ENCODE peak calls at places on chromosomes 16 and 17, in five cellular contexts. One of them, this sample, is unnamed.
A peak's percentile ranks its signal among the peaks of the same experiment; 100 is the strongest.

GRCh38 chr16:73125860-73126259 is 77.9 kb upstream of the ZFHX3 start:
- DNase-seq in hepatic stellate cell: peak; percentile 56
- DNase-seq in germinal center: no peak
- DNase-seq in stimulated activated CD8-positive, alpha-beta memory T cell treated with anti-CD3 and anti-CD28 coated beads, Interleukin-4, amount 100 ng/mL, for 24 hours: no peak
- DNase-seq in EL: peak; percentile 61
- DNase-seq in this sample: peak; percentile 38

GRCh38 chr17:61009619-61010018 is 332.0 kb downstream of the BCAS3 start:
- DNase-seq in germinal center: no peak
- DNase-seq in EL: peak; percentile 3
- DNase-seq in stimulated activated CD8-positive, alpha-beta memory T cell treated with anti-CD3 and anti-CD28 coated beads, Interleukin-4, amount 100 ng/mL, for 24 hours: no peak
- DNase-seq in hepatic stellate cell: no peak
- DNase-seq in this sample: no peak

GRCh38 chr16:347203-347602 is 5.3 kb downstream of the AXIN1 start:
- DNase-seq in stimulated activated CD8-positive, alpha-beta memory T cell treated with anti-CD3 and anti-CD28 coated beads, Interleukin-4, amount 100 ng/mL, for 24 hours: no peak
- DNase-seq in hepatic stellate cell: no peak
- DNase-seq in EL: no peak
- DNase-seq in germinal center: no peak
- DNase-seq in this sample: no peak

GRCh38 chr17:46991618-46992017 is 12.6 kb upstream of the RPRML start:
- DNase-seq in EL: no peak
- DNase-seq in hepatic stellate cell: no peak
- DNase-seq in germinal center: peak; percentile 40
- DNase-seq in stimulated activated CD8-positive, alpha-beta memory T cell treated with anti-CD3 and anti-CD28 coated beads, Interleukin-4, amount 100 ng/mL, for 24 hours: no peak
- DNase-seq in this sample: no peak

GRCh38 chr16:58426095-58426494 is 33.8 kb downstream of the GINS3 start:
- DNase-seq in germinal center: peak; percentile 36
- DNase-seq in stimulated activated CD8-positive, alpha-beta memory T cell treated with anti-CD3 and anti-CD28 coated beads, Interleukin-4, amount 100 ng/mL, for 24 hours: peak; percentile 19
- DNase-seq in hepatic stellate cell: no peak
- DNase-seq in EL: no peak
- DNase-seq in this sample: no peak

GRCh38 chr17:27242951-27243350 is 51.0 kb upstream of the WSB1 start:
- DNase-seq in stimulated activated CD8-positive, alpha-beta memory T cell treated with anti-CD3 and anti-CD28 coated beads, Interleukin-4, amount 100 ng/mL, for 24 hours: no peak
- DNase-seq in hepatic stellate cell: no peak
- DNase-seq in EL: no peak
- DNase-seq in germinal center: no peak
- DNase-seq in this sample: no peak

GRCh38 chr16:21568502-21569189 is 30.7 kb upstream of the METTL9 start:
- DNase-seq in stimulated activated CD8-positive, alpha-beta memory T cell treated with anti-CD3 and anti-CD28 coated beads, Interleukin-4, amount 100 ng/mL, for 24 hours: no peak
- DNase-seq in germinal center: no peak
- DNase-seq in hepatic stellate cell: no peak
- DNase-seq in EL: no peak
- DNase-seq in this sample: peak; percentile 38

GRCh38 chr17:47203984-47204721 is 5.0 kb upstream of the MYL4 start:
- DNase-seq in hepatic stellate cell: no peak
- DNase-seq in stimulated activated CD8-positive, alpha-beta memory T cell treated with anti-CD3 and anti-CD28 coated beads, Interleukin-4, amount 100 ng/mL, for 24 hours: peak; percentile 20
- DNase-seq in germinal center: no peak
- DNase-seq in EL: peak; percentile 54
- DNase-seq in this sample: peak; percentile 38

GRCh38 chr16:22063888-22064467 is 28.4 kb upstream of the VWA3A start:
- DNase-seq in germinal center: no peak
- DNase-seq in stimulated activated CD8-positive, alpha-beta memory T cell treated with anti-CD3 and anti-CD28 coated beads, Interleukin-4, amount 100 ng/mL, for 24 hours: no peak
- DNase-seq in EL: no peak
- DNase-seq in hepatic stellate cell: no peak
- DNase-seq in this sample: no peak

GRCh38 chr16:85171004-85171808 is 58.9 kb upstream of the CIBAR2 start:
- DNase-seq in hepatic stellate cell: no peak
- DNase-seq in EL: no peak
- DNase-seq in stimulated activated CD8-positive, alpha-beta memory T cell treated with anti-CD3 and anti-CD28 coated beads, Interleukin-4, amount 100 ng/mL, for 24 hours: no peak
- DNase-seq in germinal center: no peak
- DNase-seq in this sample: no peak

GRCh38 chr16:57677622-57678369 is 9.7 kb downstream of the ADGRG3 start:
- DNase-seq in hepatic stellate cell: no peak
- DNase-seq in germinal center: no peak
- DNase-seq in stimulated activated CD8-positive, alpha-beta memory T cell treated with anti-CD3 and anti-CD28 coated beads, Interleukin-4, amount 100 ng/mL, for 24 hours: no peak
- DNase-seq in EL: no peak
- DNase-seq in this sample: no peak

GRCh38 chr17:12492450-12492849 is 173.2 kb upstream of the MYOCD start:
- DNase-seq in germinal center: no peak
- DNase-seq in EL: no peak
- DNase-seq in stimulated activated CD8-positive, alpha-beta memory T cell treated with anti-CD3 and anti-CD28 coated beads, Interleukin-4, amount 100 ng/mL, for 24 hours: no peak
- DNase-seq in hepatic stellate cell: no peak
- DNase-seq in this sample: no peak

GRCh38 chr16:49602201-49603041 is 228.8 kb downstream of the C16orf78 start:
- DNase-seq in germinal center: no peak
- DNase-seq in EL: no peak
- DNase-seq in stimulated activated CD8-positive, alpha-beta memory T cell treated with anti-CD3 and anti-CD28 coated beads, Interleukin-4, amount 100 ng/mL, for 24 hours: no peak
- DNase-seq in hepatic stellate cell: no peak
- DNase-seq in this sample: no peak

GRCh38 chr17:15958484-15958854 is 13.5 kb downstream of the ADORA2B start:
- DNase-seq in hepatic stellate cell: no peak
- DNase-seq in germinal center: no peak
- DNase-seq in EL: no peak
- DNase-seq in stimulated activated CD8-positive, alpha-beta memory T cell treated with anti-CD3 and anti-CD28 coated beads, Interleukin-4, amount 100 ng/mL, for 24 hours: no peak
- DNase-seq in this sample: no peak

GRCh38 chr17:9768381-9768934 is 22.9 kb downstream of the DHRS7C start:
- DNase-seq in germinal center: peak; percentile 23
- DNase-seq in EL: peak; percentile 31
- DNase-seq in hepatic stellate cell: no peak
- DNase-seq in stimulated activated CD8-positive, alpha-beta memory T cell treated with anti-CD3 and anti-CD28 coated beads, Interleukin-4, amount 100 ng/mL, for 24 hours: no peak
- DNase-seq in this sample: peak; percentile 20

GRCh38 chr17:80501739-80502577 is 25.6 kb upstream of the NPTX1 start:
- DNase-seq in EL: peak; percentile 87
- DNase-seq in stimulated activated CD8-positive, alpha-beta memory T cell treated with anti-CD3 and anti-CD28 coated beads, Interleukin-4, amount 100 ng/mL, for 24 hours: no peak
- DNase-seq in germinal center: no peak
- DNase-seq in hepatic stellate cell: peak; percentile 70
- DNase-seq in this sample: peak; percentile 93

GRCh38 chr17:48613862-48614694 is 1.0 kb downstream of the HOXB8 start:
- DNase-seq in hepatic stellate cell: no peak
- DNase-seq in stimulated activated CD8-positive, alpha-beta memory T cell treated with anti-CD3 and anti-CD28 coated beads, Interleukin-4, amount 100 ng/mL, for 24 hours: no peak
- DNase-seq in germinal center: no peak
- DNase-seq in EL: no peak
- DNase-seq in this sample: no peak

GRCh38 chr16:55711959-55712876 is 56.4 kb downstream of the SLC6A2 start:
- DNase-seq in germinal center: peak; percentile 62
- DNase-seq in hepatic stellate cell: peak; percentile 46
- DNase-seq in stimulated activated CD8-positive, alpha-beta memory T cell treated with anti-CD3 and anti-CD28 coated beads, Interleukin-4, amount 100 ng/mL, for 24 hours: peak; percentile 35
- DNase-seq in EL: peak; percentile 44
- DNase-seq in this sample: peak; percentile 29

GRCh38 chr17:77287432-77288068 is 146.8 kb downstream of the SEC14L1 start:
- DNase-seq in EL: peak; percentile 92
- DNase-seq in hepatic stellate cell: peak; percentile 98
- DNase-seq in germinal center: no peak
- DNase-seq in stimulated activated CD8-positive, alpha-beta memory T cell treated with anti-CD3 and anti-CD28 coated beads, Interleukin-4, amount 100 ng/mL, for 24 hours: no peak
- DNase-seq in this sample: peak; percentile 80

GRCh38 chr17:41140360-41141132 is at the start of gene KRTAP4-6:
- DNase-seq in EL: peak; percentile 86
- DNase-seq in stimulated activated CD8-positive, alpha-beta memory T cell treated with anti-CD3 and anti-CD28 coated beads, Interleukin-4, amount 100 ng/mL, for 24 hours: no peak
- DNase-seq in hepatic stellate cell: peak; percentile 35
- DNase-seq in germinal center: no peak
- DNase-seq in this sample: peak; percentile 93

GRCh38 chr17:9818760-9819159 is 3.1 kb downstream of the GSG1L2 start:
- DNase-seq in stimulated activated CD8-positive, alpha-beta memory T cell treated with anti-CD3 and anti-CD28 coated beads, Interleukin-4, amount 100 ng/mL, for 24 hours: no peak
- DNase-seq in germinal center: no peak
- DNase-seq in EL: no peak
- DNase-seq in hepatic stellate cell: no peak
- DNase-seq in this sample: peak; percentile 25

GRCh38 chr17:17156511-17156910 is 49.6 kb downstream of the PLD6 start:
- DNase-seq in EL: peak; percentile 60
- DNase-seq in germinal center: no peak
- DNase-seq in hepatic stellate cell: peak; percentile 43
- DNase-seq in stimulated activated CD8-positive, alpha-beta memory T cell treated with anti-CD3 and anti-CD28 coated beads, Interleukin-4, amount 100 ng/mL, for 24 hours: no peak
- DNase-seq in this sample: peak; percentile 26

GRCh38 chr17:4476512-4477070 is 22.1 kb upstream of the SPNS2 start:
- DNase-seq in stimulated activated CD8-positive, alpha-beta memory T cell treated with anti-CD3 and anti-CD28 coated beads, Interleukin-4, amount 100 ng/mL, for 24 hours: no peak
- DNase-seq in hepatic stellate cell: no peak
- DNase-seq in germinal center: no peak
- DNase-seq in EL: no peak
- DNase-seq in this sample: no peak

GRCh38 chr17:8016632-8017424 is 14.4 kb downstream of the GUCY2D start:
- DNase-seq in stimulated activated CD8-positive, alpha-beta memory T cell treated with anti-CD3 and anti-CD28 coated beads, Interleukin-4, amount 100 ng/mL, for 24 hours: no peak
- DNase-seq in hepatic stellate cell: no peak
- DNase-seq in EL: peak; percentile 55
- DNase-seq in germinal center: peak; percentile 36
- DNase-seq in this sample: no peak

GRCh38 chr17:77423589-77424451 is 283.1 kb downstream of the SEC14L1 start:
- DNase-seq in germinal center: no peak
- DNase-seq in EL: peak; percentile 96
- DNase-seq in hepatic stellate cell: peak; percentile 93
- DNase-seq in stimulated activated CD8-positive, alpha-beta memory T cell treated with anti-CD3 and anti-CD28 coated beads, Interleukin-4, amount 100 ng/mL, for 24 hours: no peak
- DNase-seq in this sample: peak; percentile 90

GRCh38 chr16:24854607-24855171 is 8.9 kb downstream of the SLC5A11 start:
- DNase-seq in EL: no peak
- DNase-seq in stimulated activated CD8-positive, alpha-beta memory T cell treated with anti-CD3 and anti-CD28 coated beads, Interleukin-4, amount 100 ng/mL, for 24 hours: no peak
- DNase-seq in germinal center: no peak
- DNase-seq in hepatic stellate cell: no peak
- DNase-seq in this sample: no peak

GRCh38 chr16:15749371-15749770 is 99.3 kb downstream of the NDE1 start:
- DNase-seq in EL: no peak
- DNase-seq in hepatic stellate cell: no peak
- DNase-seq in stimulated activated CD8-positive, alpha-beta memory T cell treated with anti-CD3 and anti-CD28 coated beads, Interleukin-4, amount 100 ng/mL, for 24 hours: no peak
- DNase-seq in germinal center: no peak
- DNase-seq in this sample: no peak

GRCh38 chr16:73350707-73351452 is 303.0 kb upstream of the ZFHX3 start:
- DNase-seq in stimulated activated CD8-positive, alpha-beta memory T cell treated with anti-CD3 and anti-CD28 coated beads, Interleukin-4, amount 100 ng/mL, for 24 hours: no peak
- DNase-seq in hepatic stellate cell: no peak
- DNase-seq in EL: no peak
- DNase-seq in germinal center: no peak
- DNase-seq in this sample: no peak

GRCh38 chr17:44569459-44569858 is 12.2 kb downstream of the FZD2 start:
- DNase-seq in germinal center: no peak
- DNase-seq in hepatic stellate cell: no peak
- DNase-seq in EL: no peak
- DNase-seq in stimulated activated CD8-positive, alpha-beta memory T cell treated with anti-CD3 and anti-CD28 coated beads, Interleukin-4, amount 100 ng/mL, for 24 hours: no peak
- DNase-seq in this sample: no peak

GRCh38 chr16:89123831-89124100 is 30.1 kb downstream of the ACSF3 start:
- DNase-seq in EL: no peak
- DNase-seq in hepatic stellate cell: no peak
- DNase-seq in germinal center: no peak
- DNase-seq in stimulated activated CD8-positive, alpha-beta memory T cell treated with anti-CD3 and anti-CD28 coated beads, Interleukin-4, amount 100 ng/mL, for 24 hours: no peak
- DNase-seq in this sample: no peak

GRCh38 chr16:3101841-3102470 is 2.9 kb upstream of the ZSCAN10 start:
- DNase-seq in EL: no peak
- DNase-seq in hepatic stellate cell: no peak
- DNase-seq in stimulated activated CD8-positive, alpha-beta memory T cell treated with anti-CD3 and anti-CD28 coated beads, Interleukin-4, amount 100 ng/mL, for 24 hours: no peak
- DNase-seq in germinal center: no peak
- DNase-seq in this sample: no peak

GRCh38 chr16:87343753-87344050 is 26.5 kb upstream of the C16orf95 start:
- DNase-seq in stimulated activated CD8-positive, alpha-beta memory T cell treated with anti-CD3 and anti-CD28 coated beads, Interleukin-4, amount 100 ng/mL, for 24 hours: no peak
- DNase-seq in germinal center: no peak
- DNase-seq in EL: no peak
- DNase-seq in hepatic stellate cell: no peak
- DNase-seq in this sample: no peak

GRCh38 chr16:12449795-12450194 is 353.9 kb downstream of the CPPED1 start:
- DNase-seq in EL: peak; percentile 2
- DNase-seq in germinal center: no peak
- DNase-seq in stimulated activated CD8-positive, alpha-beta memory T cell treated with anti-CD3 and anti-CD28 coated beads, Interleukin-4, amount 100 ng/mL, for 24 hours: no peak
- DNase-seq in hepatic stellate cell: no peak
- DNase-seq in this sample: peak; percentile 74

GRCh38 chr16:84367750-84368320 is 503 bp upstream of the ATP2C2 start:
- DNase-seq in EL: no peak
- DNase-seq in germinal center: no peak
- DNase-seq in stimulated activated CD8-positive, alpha-beta memory T cell treated with anti-CD3 and anti-CD28 coated beads, Interleukin-4, amount 100 ng/mL, for 24 hours: no peak
- DNase-seq in hepatic stellate cell: no peak
- DNase-seq in this sample: peak; percentile 8

GRCh38 chr16:3841729-3842508 is 38.6 kb downstream of the CREBBP start:
- DNase-seq in hepatic stellate cell: no peak
- DNase-seq in EL: no peak
- DNase-seq in stimulated activated CD8-positive, alpha-beta memory T cell treated with anti-CD3 and anti-CD28 coated beads, Interleukin-4, amount 100 ng/mL, for 24 hours: no peak
- DNase-seq in germinal center: no peak
- DNase-seq in this sample: peak; percentile 13

GRCh38 chr17:51640108-51640622 is 379.8 kb downstream of the UTP18 start:
- DNase-seq in stimulated activated CD8-positive, alpha-beta memory T cell treated with anti-CD3 and anti-CD28 coated beads, Interleukin-4, amount 100 ng/mL, for 24 hours: no peak
- DNase-seq in hepatic stellate cell: no peak
- DNase-seq in germinal center: no peak
- DNase-seq in EL: no peak
- DNase-seq in this sample: peak; percentile 17

GRCh38 chr17:47621293-47622178 is 28.2 kb upstream of the KPNB1 start:
- DNase-seq in hepatic stellate cell: peak; percentile 79
- DNase-seq in EL: peak; percentile 95
- DNase-seq in germinal center: no peak
- DNase-seq in stimulated activated CD8-positive, alpha-beta memory T cell treated with anti-CD3 and anti-CD28 coated beads, Interleukin-4, amount 100 ng/mL, for 24 hours: no peak
- DNase-seq in this sample: peak; percentile 88

This sample was measured in mammary epithelial cell.